ENCODE peak calls at places on chromosome 2, in ten cellular contexts. P is right cardiac atrium, S is NCI-H146, R is tibial nerve, A is HCT116, V is fibroblast of pulmonary artery, B is RWPE1, L is T follicular helper cell, G is ureter, J is GM23338. Z is an unnamed sample.

GRCh38 chr2:173339807-173340206 is 14.9 kb upstream of the CDCA7 start:
- DNase-seq in P (no peak), G (no peak), V (no peak), R (no peak), B (no peak), A (no peak), J (no peak), S (no peak), L (no peak), Z (no peak)

GRCh38 chr2:27086722-27087446 is at the start of gene KHK:
- DNase-seq in P (peak), L (no peak), B (peak), R (no peak), G (peak), V (no peak), S (peak), A (no peak), J (peak), Z (no peak)

GRCh38 chr2:70936165-70936978 is 672 bp downstream of the ATP6V1B1 start:
- DNase-seq in R (no peak), L (no peak), V (no peak), G (no peak), A (no peak), J (no peak), S (peak), B (no peak), P (no peak), Z (peak)

GRCh38 chr2:120886967-120887672 is 151.5 kb downstream of the GLI2 start:
- DNase-seq in J (no peak), R (no peak), B (no peak), V (no peak), L (no peak), A (no peak), G (no peak), P (no peak), S (no peak), Z (no peak)

GRCh38 chr2:127658641-127659407 is 12.9 kb downstream of the GPR17 start:
- DNase-seq in L (no peak), J (no peak), G (no peak), B (no peak), S (no peak), P (peak), A (no peak), R (no peak), V (no peak), Z (no peak)

GRCh38 chr2:216195565-216195978 is 86.4 kb downstream of the XRCC5 start:
- DNase-seq in A (no peak), L (no peak), G (no peak), B (peak), S (no peak), P (no peak), R (no peak), V (peak), J (no peak), Z (no peak)

GRCh38 chr2:74577448-74577847 is 22.9 kb downstream of the DOK1 start:
- DNase-seq in G (no peak), R (no peak), S (no peak), A (no peak), P (peak), B (no peak), L (no peak), V (peak), J (no peak), Z (no peak)

GRCh38 chr2:217802876-217803638 is 199.7 kb downstream of the TNS1 start:
- DNase-seq in B (no peak), L (no peak), A (no peak), V (no peak), J (no peak), G (no peak), S (no peak), P (no peak), R (no peak), Z (no peak)

GRCh38 chr2:119179951-119180350 is 21.4 kb upstream of the C1QL2 start:
- DNase-seq in S (no peak), P (no peak), J (no peak), G (no peak), A (no peak), L (no peak), B (no peak), R (no peak), V (no peak), Z (no peak)